ENCODE peak calls at places on chromosomes 4 and X, in ten cellular contexts. A is activated T-cell treated with anti-CD3 and anti-CD28 coated beads, Interleukin-2, amount 50 U/mL, for 4 hours; W is hypothalamus; H is iris pigment epithelial cell; N is stimulated activated CD4-positive, alpha-beta T cell treated with anti-CD3 and anti-CD28 coated beads, Interleukin-4, amount 100 ng/mL, for 1 hour; I is GM12892; J is cardiac muscle cell; T is effector memory CD8-positive, alpha-beta T cell; G is NCI-H526; U is globus pallidus. B is an unnamed sample.

GRCh38 chr4:124123181-124123580 is 589.4 kb downstream of the ANKRD50 start:
- DNase-seq in A (no peak), W (no peak), H (peak; percentile 82), N (no peak), I (no peak), J (no peak), T (no peak), G (no peak), U (no peak), B (no peak)

GRCh38 chrX:154490021-154490413 is 412 bp downstream of the SLC10A3 start:
- DNase-seq in A (no peak), W (no peak), H (peak; percentile 39), N (peak; percentile 17), I (no peak), J (peak; percentile 61), T (peak; percentile 17), G (peak; percentile 50), U (no peak), B (no peak)

GRCh38 chr4:29151584-29151983 is 1568.6 kb upstream of the PCDH7 start:
- DNase-seq in A (no peak), W (no peak), H (peak; percentile 1), N (no peak), I (no peak), J (no peak), T (no peak), G (no peak), U (no peak), B (no peak)

GRCh38 chrX:130995351-130995967 is 62.7 kb upstream of the ARHGAP36 start:
- DNase-seq in A (no peak), W (no peak), H (no peak), N (no peak), I (no peak), J (no peak), T (no peak), G (no peak), U (no peak), B (no peak)

GRCh38 chrX:109974906-109975655 is 27.8 kb upstream of the TMEM164 start:
- DNase-seq in A (no peak), W (no peak), H (peak; percentile 53), N (no peak), I (no peak), J (peak; percentile 21), T (no peak), G (no peak), U (no peak), B (no peak)

GRCh38 chrX:137848291-137848905 is 282.5 kb downstream of the ZIC3 start:
- DNase-seq in A (no peak), W (no peak), H (no peak), N (no peak), I (no peak), J (no peak), T (no peak), G (peak; percentile 4), U (no peak), B (no peak)

GRCh38 chrX:40170830-40171512 is 73.2 kb upstream of the BCOR start:
- DNase-seq in A (no peak), W (no peak), H (no peak), N (no peak), I (no peak), J (no peak), T (no peak), G (no peak), U (no peak), B (no peak)

GRCh38 chr4:100876546-100876945 is 358.7 kb upstream of the EMCN start:
- DNase-seq in A (no peak), W (no peak), H (no peak), N (no peak), I (no peak), J (no peak), T (no peak), G (no peak), U (no peak), B (no peak)

GRCh38 chrX:113919387-113919786 is 664.5 kb upstream of the HTR2C start:
- DNase-seq in A (no peak), W (no peak), H (no peak), N (no peak), I (no peak), J (no peak), T (no peak), G (no peak), U (no peak), B (no peak)

GRCh38 chr4:7806080-7806630 is 133.5 kb downstream of the AFAP1 start:
- DNase-seq in A (no peak), W (peak; percentile 24), H (no peak), N (no peak), I (no peak), J (peak; percentile 95), T (no peak), G (no peak), U (peak; percentile 83), B (peak; percentile 60)

GRCh38 chr4:176964116-176964691 is 171.5 kb upstream of the VEGFC start:
- DNase-seq in A (no peak), W (no peak), H (no peak), N (no peak), I (no peak), J (no peak), T (no peak), G (peak; percentile 6), U (no peak), B (no peak)

GRCh38 chr4:127656047-127656680 is 23.4 kb downstream of the INTU start:
- DNase-seq in A (no peak), W (no peak), H (no peak), N (no peak), I (no peak), J (no peak), T (no peak), G (no peak), U (no peak), B (no peak)

GRCh38 chrX:123422875-123423274 is 238.8 kb downstream of the GRIA3 start:
- DNase-seq in A (no peak), W (no peak), H (peak; percentile 35), N (no peak), I (no peak), J (peak; percentile 36), T (no peak), G (peak; percentile 23), U (peak; percentile 40), B (peak; percentile 8)

GRCh38 chr4:148311493-148311892 is 130.7 kb downstream of the NR3C2 start:
- DNase-seq in A (no peak), W (no peak), H (no peak), N (no peak), I (no peak), J (no peak), T (no peak), G (no peak), U (no peak), B (no peak)

GRCh38 chr4:150411527-150411926 is 170.4 kb upstream of the MAB21L2 start:
- DNase-seq in A (no peak), W (no peak), H (peak; percentile 42), N (no peak), I (no peak), J (peak; percentile 21), T (no peak), G (no peak), U (no peak), B (no peak)

GRCh38 chrX:39258331-39258730 is 457.1 kb downstream of the MID1IP1 start:
- DNase-seq in A (no peak), W (no peak), H (peak; percentile 4), N (no peak), I (no peak), J (peak; percentile 0), T (no peak), G (peak; percentile 4), U (no peak), B (no peak)

GRCh38 chr4:153318696-153319320 is 25.7 kb upstream of the MND1 start:
- DNase-seq in A (peak; percentile 11), W (no peak), H (peak; percentile 58), N (peak; percentile 6), I (peak; percentile 30), J (peak; percentile 72), T (no peak), G (peak; percentile 65), U (peak; percentile 41), B (no peak)

GRCh38 chr4:1364748-1365147 is 17.7 kb downstream of the UVSSA start:
- DNase-seq in A (no peak), W (no peak), H (no peak), N (no peak), I (no peak), J (no peak), T (no peak), G (no peak), U (no peak), B (no peak)

GRCh38 chrX:139120760-139121159 is 409.2 kb upstream of the FGF13 start:
- DNase-seq in A (no peak), W (no peak), H (no peak), N (no peak), I (no peak), J (no peak), T (no peak), G (no peak), U (no peak), B (no peak)

GRCh38 chr4:98046665-98047064 is 96.6 kb downstream of the STPG2 start:
- DNase-seq in A (no peak), W (no peak), H (no peak), N (no peak), I (no peak), J (no peak), T (no peak), G (no peak), U (no peak), B (no peak)

GRCh38 chr4:4647041-4647440 is 105.2 kb upstream of the STX18 start:
- DNase-seq in A (no peak), W (no peak), H (no peak), N (no peak), I (no peak), J (no peak), T (no peak), G (no peak), U (no peak), B (no peak)

GRCh38 chr4:169664615-169665014 is 44.2 kb downstream of the CLCN3 start:
- DNase-seq in A (no peak), W (no peak), H (no peak), N (no peak), I (no peak), J (peak; percentile 38), T (no peak), G (no peak), U (no peak), B (no peak)

GRCh38 chrX:119885554-119886428 is 9.9 kb upstream of the AKAP14 start:
- DNase-seq in A (no peak), W (no peak), H (peak; percentile 14), N (no peak), I (no peak), J (peak; percentile 11), T (no peak), G (no peak), U (peak; percentile 11), B (no peak)

GRCh38 chr4:163607292-163607691 is 112.8 kb downstream of the TMA16 start:
- DNase-seq in A (no peak), W (no peak), H (peak; percentile 3), N (no peak), I (no peak), J (no peak), T (no peak), G (no peak), U (peak; percentile 32), B (no peak)

GRCh38 chr4:30726090-30726668 is 6.0 kb downstream of the PCDH7 start:
- DNase-seq in A (no peak), W (no peak), H (no peak), N (no peak), I (no peak), J (no peak), T (no peak), G (peak; percentile 63), U (no peak), B (no peak)

GRCh38 chr4:68123525-68123924 is 6.1 kb downstream of the TMPRSS11F start:
- DNase-seq in A (no peak), W (no peak), H (no peak), N (no peak), I (no peak), J (no peak), T (no peak), G (no peak), U (no peak), B (no peak)

GRCh38 chr4:79227896-79228295 is 98.0 kb downstream of the NAA11 start:
- DNase-seq in A (no peak), W (no peak), H (peak; percentile 41), N (no peak), I (no peak), J (peak; percentile 70), T (no peak), G (no peak), U (no peak), B (no peak)

GRCh38 chr4:100581337-100581736 is 63.5 kb upstream of the EMCN start:
- DNase-seq in A (no peak), W (no peak), H (no peak), N (no peak), I (no peak), J (no peak), T (no peak), G (no peak), U (no peak), B (no peak)